ENCODE peak calls at places on chromosomes 2 and 18, in seven cellular contexts. H, D, K, W, F, N and P are unnamed samples.

GRCh38 chr2:217793566-217794132 is 209.1 kb downstream of the TNS1 start:
- DNase-seq in H (no peak), D (no peak), K (no peak), W (no peak), F (no peak), N (no peak), P (no peak)

GRCh38 chr2:98452396-98453027 is 7.9 kb downstream of the INPP4A start:
- DNase-seq in H (no peak), D (no peak), K (no peak), W (no peak), F (no peak), N (no peak), P (no peak)

GRCh38 chr18:6731197-6731596 is 1.7 kb downstream of the ARHGAP28 start:
- DNase-seq in H (no peak), D (peak; percentile 86), K (no peak), W (peak; percentile 69), F (no peak), N (peak; percentile 48), P (peak; percentile 46)

GRCh38 chr2:69791045-69791444 is 38.4 kb upstream of the GMCL1 start:
- DNase-seq in H (no peak), D (peak; percentile 74), K (no peak), W (no peak), F (no peak), N (no peak), P (peak; percentile 89)

GRCh38 chr18:23964282-23965238 is 50.0 kb upstream of the TTC39C start:
- DNase-seq in H (peak; percentile 61), D (no peak), K (peak; percentile 73), W (no peak), F (peak; percentile 86), N (no peak), P (peak; percentile 70)

GRCh38 chr2:121210691-121211090 is 74.3 kb downstream of the TFCP2L1 start:
- DNase-seq in H (no peak), D (no peak), K (peak; percentile 10), W (no peak), F (no peak), N (no peak), P (peak; percentile 30)

GRCh38 chr18:63949068-63949737 is at the start of gene HMSD:
- DNase-seq in H (peak; percentile 74), D (peak; percentile 55), K (no peak), W (peak; percentile 37), F (no peak), N (peak; percentile 77), P (peak; percentile 72)

GRCh38 chr2:102044967-102045489 is 53.3 kb downstream of the IL1R2 start:
- DNase-seq in H (no peak), D (no peak), K (no peak), W (no peak), F (no peak), N (no peak), P (no peak)

GRCh38 chr2:127665267-127665893 is 9.9 kb downstream of the LIMS2 start:
- DNase-seq in H (no peak), D (no peak), K (no peak), W (no peak), F (no peak), N (no peak), P (no peak)

GRCh38 chr2:235449568-235449967 is 44.3 kb upstream of the AGAP1 start:
- DNase-seq in H (no peak), D (no peak), K (no peak), W (no peak), F (no peak), N (no peak), P (no peak)

GRCh38 chr18:7618821-7619410 is 51.8 kb downstream of the PTPRM start:
- DNase-seq in H (no peak), D (no peak), K (no peak), W (no peak), F (no peak), N (no peak), P (peak; percentile 17)

GRCh38 chr2:102025016-102025491 is 33.3 kb downstream of the IL1R2 start:
- DNase-seq in H (no peak), D (peak; percentile 82), K (no peak), W (peak; percentile 92), F (no peak), N (no peak), P (no peak)

GRCh38 chr2:36404312-36404711 is 48.7 kb downstream of the CRIM1 start:
- DNase-seq in H (no peak), D (peak; percentile 49), K (no peak), W (peak; percentile 68), F (no peak), N (no peak), P (peak; percentile 65)

GRCh38 chr2:148202237-148202636 is 181.3 kb downstream of the MBD5 start:
- DNase-seq in H (no peak), D (no peak), K (no peak), W (no peak), F (no peak), N (no peak), P (no peak)

GRCh38 chr2:42187886-42188285 is 18.7 kb downstream of the EML4 start:
- DNase-seq in H (no peak), D (no peak), K (no peak), W (no peak), F (no peak), N (no peak), P (no peak)

GRCh38 chr2:5664197-5664728 is 27.9 kb upstream of the SOX11 start:
- DNase-seq in H (no peak), D (no peak), K (no peak), W (no peak), F (no peak), N (no peak), P (no peak)

GRCh38 chr2:200471324-200471848 is 38.5 kb downstream of the KCTD18 start:
- DNase-seq in H (peak; percentile 36), D (peak; percentile 56), K (peak; percentile 61), W (peak; percentile 38), F (peak; percentile 69), N (peak; percentile 76), P (peak; percentile 69)

GRCh38 chr2:223075301-223076270 is 23.6 kb downstream of the KCNE4 start:
- DNase-seq in H (no peak), D (no peak), K (no peak), W (peak; percentile 66), F (no peak), N (no peak), P (peak; percentile 97)

GRCh38 chr18:63158676-63159291 is 160.8 kb downstream of the BCL2 start:
- DNase-seq in H (peak; percentile 63), D (no peak), K (no peak), W (no peak), F (no peak), N (no peak), P (no peak)

GRCh38 chr18:22683196-22683676 is 249.9 kb upstream of the RBBP8 start:
- DNase-seq in H (no peak), D (peak; percentile 95), K (no peak), W (peak; percentile 92), F (no peak), N (peak; percentile 54), P (no peak)

GRCh38 chr2:62998949-62999348 is 51.7 kb upstream of the OTX1 start:
- DNase-seq in H (no peak), D (peak; percentile 23), K (no peak), W (peak; percentile 73), F (no peak), N (no peak), P (no peak)

GRCh38 chr2:127219716-127220090 is 396 bp downstream of the CYP27C1 start:
- DNase-seq in H (peak; percentile 24), D (peak; percentile 4), K (peak; percentile 38), W (no peak), F (no peak), N (no peak), P (peak; percentile 55)

GRCh38 chr2:9739508-9739907 is 103.8 kb upstream of the TAF1B start:
- DNase-seq in H (peak; percentile 57), D (no peak), K (no peak), W (no peak), F (no peak), N (no peak), P (peak; percentile 79)

GRCh38 chr2:164220250-164220649 is 401.0 kb downstream of the GRB14 start:
- DNase-seq in H (no peak), D (no peak), K (no peak), W (no peak), F (no peak), N (no peak), P (no peak)

GRCh38 chr2:240136013-240136670 is at the start of gene COPS9:
- DNase-seq in H (peak; percentile 89), D (peak; percentile 92), K (peak; percentile 83), W (peak; percentile 91), F (peak; percentile 89), N (peak; percentile 67), P (peak; percentile 85)

GRCh38 chr2:218400167-218400929 is 680 bp downstream of the CTDSP1 start:
- DNase-seq in H (peak; percentile 45), D (peak; percentile 31), K (no peak), W (peak; percentile 37), F (peak; percentile 69), N (no peak), P (peak; percentile 62)

GRCh38 chr2:216202602-216203250 is 93.6 kb downstream of the XRCC5 start:
- DNase-seq in H (no peak), D (peak; percentile 34), K (no peak), W (no peak), F (no peak), N (no peak), P (no peak)

GRCh38 chr2:184906160-184906559 is 307.8 kb downstream of the ZNF804A start:
- DNase-seq in H (no peak), D (no peak), K (no peak), W (no peak), F (no peak), N (no peak), P (no peak)

GRCh38 chr18:67402543-67402942 is 114.0 kb downstream of the DSEL start:
- DNase-seq in H (no peak), D (peak; percentile 79), K (no peak), W (peak; percentile 89), F (no peak), N (no peak), P (no peak)

GRCh38 chr2:19648583-19648982 is 253.2 kb downstream of the TTC32 start:
- DNase-seq in H (no peak), D (peak; percentile 81), K (no peak), W (peak; percentile 91), F (no peak), N (no peak), P (no peak)

GRCh38 chr2:181152701-181153100 is 172.3 kb downstream of the UBE2E3 start:
- DNase-seq in H (no peak), D (no peak), K (no peak), W (no peak), F (no peak), N (no peak), P (no peak)

GRCh38 chr2:214310319-214310718 is 100.5 kb upstream of the VWC2L start:
- DNase-seq in H (no peak), D (peak; percentile 12), K (no peak), W (peak; percentile 9), F (no peak), N (no peak), P (no peak)

GRCh38 chr2:240947176-240947575 is 41.0 kb downstream of the CROCC2 start:
- DNase-seq in H (no peak), D (no peak), K (no peak), W (no peak), F (peak; percentile 14), N (no peak), P (no peak)